ENCODE peak calls at places on chromosomes 3 and 15, in five cellular contexts. One of them, this sample, is unnamed.

GRCh38 chr3:142019794-142020320 is 129.5 kb downstream of the TFDP2 start:
- DNase-seq in HCT116: no peak
- DNase-seq in WTC11: no peak
- DNase-seq in HepG2: no peak
- DNase-seq in GM12878: peak; percentile 57
- DNase-seq in this sample: no peak

GRCh38 chr15:63435416-63435815 is 53.8 kb upstream of the CA12 start:
- DNase-seq in WTC11: no peak
- DNase-seq in HepG2: no peak
- DNase-seq in HCT116: no peak
- DNase-seq in GM12878: no peak
- DNase-seq in this sample: no peak

GRCh38 chr3:45987368-45988099 is 8.1 kb downstream of the FYCO1 start:
- DNase-seq in HCT116: no peak
- DNase-seq in GM12878: no peak
- DNase-seq in HepG2: peak; percentile 16
- DNase-seq in WTC11: no peak
- DNase-seq in this sample: no peak

GRCh38 chr3:46915297-46915822 is 37.8 kb downstream of the PTH1R start:
- DNase-seq in HepG2: no peak
- DNase-seq in GM12878: no peak
- DNase-seq in WTC11: no peak
- DNase-seq in HCT116: no peak
- DNase-seq in this sample: no peak

GRCh38 chr3:43858052-43858701 is 167.4 kb downstream of the ABHD5 start:
- DNase-seq in HCT116: no peak
- DNase-seq in GM12878: no peak
- DNase-seq in HepG2: no peak
- DNase-seq in WTC11: peak; percentile 39
- DNase-seq in this sample: no peak

GRCh38 chr3:196192036-196193001 is 18.9 kb downstream of the ZDHHC19 start:
- DNase-seq in HCT116: no peak
- DNase-seq in HepG2: peak; percentile 35
- DNase-seq in GM12878: peak; percentile 74
- DNase-seq in WTC11: peak; percentile 72
- DNase-seq in this sample: no peak

GRCh38 chr3:108090066-108090700 is 648 bp downstream of the CD47 start:
- DNase-seq in WTC11: peak; percentile 37
- DNase-seq in GM12878: no peak
- DNase-seq in HCT116: no peak
- DNase-seq in HepG2: no peak
- DNase-seq in this sample: no peak

GRCh38 chr15:76285241-76285825 is 25.9 kb downstream of the ETFA start:
- DNase-seq in HepG2: peak; percentile 4
- DNase-seq in WTC11: no peak
- DNase-seq in HCT116: no peak
- DNase-seq in GM12878: no peak
- DNase-seq in this sample: no peak

GRCh38 chr3:155069729-155070128 is 10.4 kb upstream of the MME start:
- DNase-seq in HCT116: no peak
- DNase-seq in GM12878: no peak
- DNase-seq in WTC11: no peak
- DNase-seq in HepG2: no peak
- DNase-seq in this sample: no peak

GRCh38 chr3:185561374-185561943 is 9.1 kb upstream of the LIPH start:
- DNase-seq in WTC11: no peak
- DNase-seq in HepG2: no peak
- DNase-seq in GM12878: no peak
- DNase-seq in HCT116: no peak
- DNase-seq in this sample: no peak

GRCh38 chr3:141047168-141047567 is 4.0 kb upstream of the SPSB4 start:
- DNase-seq in HepG2: no peak
- DNase-seq in GM12878: no peak
- DNase-seq in WTC11: no peak
- DNase-seq in HCT116: peak; percentile 13
- DNase-seq in this sample: no peak

GRCh38 chr15:100191161-100191560 is 150.6 kb downstream of the ADAMTS17 start:
- DNase-seq in HCT116: no peak
- DNase-seq in WTC11: no peak
- DNase-seq in GM12878: no peak
- DNase-seq in HepG2: no peak
- DNase-seq in this sample: no peak

GRCh38 chr3:69406156-69406555 is 20.3 kb upstream of the FRMD4B start:
- DNase-seq in HCT116: no peak
- DNase-seq in GM12878: no peak
- DNase-seq in WTC11: no peak
- DNase-seq in HepG2: no peak
- DNase-seq in this sample: no peak

GRCh38 chr15:63503739-63504246 is 600 bp upstream of the USP3 start:
- DNase-seq in WTC11: peak; percentile 36
- DNase-seq in HepG2: peak; percentile 71
- DNase-seq in GM12878: no peak
- DNase-seq in HCT116: peak; percentile 75
- DNase-seq in this sample: no peak

GRCh38 chr15:60370804-60371700 is 26.7 kb downstream of the ANXA2 start:
- DNase-seq in HCT116: peak; percentile 97
- DNase-seq in WTC11: no peak
- DNase-seq in HepG2: peak; percentile 70
- DNase-seq in GM12878: no peak
- DNase-seq in this sample: no peak

GRCh38 chr15:60656491-60657284 is 177.7 kb upstream of the ICE2 start:
- DNase-seq in HCT116: no peak
- DNase-seq in GM12878: no peak
- DNase-seq in WTC11: no peak
- DNase-seq in HepG2: no peak
- DNase-seq in this sample: no peak

GRCh38 chr3:23805228-23805880 is 401 bp upstream of the UBE2E1 start:
- DNase-seq in GM12878: no peak
- DNase-seq in HepG2: peak; percentile 9
- DNase-seq in WTC11: peak; percentile 38
- DNase-seq in HCT116: no peak
- DNase-seq in this sample: peak; percentile 70
- TF ChIP-seq CTCF in GM12878: no peak
- TF ChIP-seq CTCF in HepG2: no peak
- TF ChIP-seq CTCF in WTC11: no peak
- TF ChIP-seq CTCF in HCT116: no peak
- TF ChIP-seq CTCF in this sample: no peak

GRCh38 chr3:187986514-187986934 is 167.4 kb upstream of the LPP start:
- DNase-seq in GM12878: no peak
- DNase-seq in HCT116: peak; percentile 19
- DNase-seq in WTC11: no peak
- DNase-seq in HepG2: no peak
- DNase-seq in this sample: no peak
- TF ChIP-seq ATF3 in GM12878: no peak
- TF ChIP-seq ATF3 in HCT116: no peak
- TF ChIP-seq ATF3 in WTC11: no peak
- TF ChIP-seq ATF3 in HepG2: no peak
- TF ChIP-seq ATF3 in this sample: no peak

GRCh38 chr3:13348100-13348499 is 72.0 kb downstream of the NUP210 start:
- DNase-seq in HCT116: no peak
- DNase-seq in GM12878: no peak
- DNase-seq in HepG2: no peak
- DNase-seq in WTC11: no peak
- DNase-seq in this sample: no peak

GRCh38 chr3:13346481-13347389 is 73.4 kb downstream of the NUP210 start:
- DNase-seq in GM12878: no peak
- DNase-seq in HCT116: no peak
- DNase-seq in WTC11: peak; percentile 58
- DNase-seq in HepG2: no peak
- DNase-seq in this sample: no peak

GRCh38 chr3:13348671-13349396 is 71.3 kb downstream of the NUP210 start:
- DNase-seq in GM12878: no peak
- DNase-seq in HCT116: no peak
- DNase-seq in WTC11: peak; percentile 38
- DNase-seq in HepG2: no peak
- DNase-seq in this sample: no peak

GRCh38 chr3:13345772-13346171 is 74.3 kb downstream of the NUP210 start:
- DNase-seq in GM12878: no peak
- DNase-seq in HepG2: no peak
- DNase-seq in WTC11: no peak
- DNase-seq in HCT116: no peak
- DNase-seq in this sample: no peak

GRCh38 chr3:13347390-13347966 is 72.6 kb downstream of the NUP210 start:
- DNase-seq in HepG2: no peak
- DNase-seq in GM12878: no peak
- DNase-seq in WTC11: peak; percentile 46
- DNase-seq in HCT116: no peak
- DNase-seq in this sample: no peak
- TF ChIP-seq CTCF in HepG2: no peak
- TF ChIP-seq CTCF in GM12878: no peak
- TF ChIP-seq CTCF in WTC11: no peak
- TF ChIP-seq CTCF in HCT116: no peak
- TF ChIP-seq CTCF in this sample: no peak

GRCh38 chr3:152943645-152944044 is 108.7 kb downstream of the P2RY1 start:
- DNase-seq in HCT116: peak; percentile 33
- DNase-seq in GM12878: no peak
- DNase-seq in WTC11: no peak
- DNase-seq in HepG2: no peak
- DNase-seq in this sample: no peak
- TF ChIP-seq ATF3 in HCT116: no peak
- TF ChIP-seq ATF3 in GM12878: no peak
- TF ChIP-seq ATF3 in WTC11: no peak
- TF ChIP-seq ATF3 in HepG2: no peak
- TF ChIP-seq ATF3 in this sample: no peak

DNA sequence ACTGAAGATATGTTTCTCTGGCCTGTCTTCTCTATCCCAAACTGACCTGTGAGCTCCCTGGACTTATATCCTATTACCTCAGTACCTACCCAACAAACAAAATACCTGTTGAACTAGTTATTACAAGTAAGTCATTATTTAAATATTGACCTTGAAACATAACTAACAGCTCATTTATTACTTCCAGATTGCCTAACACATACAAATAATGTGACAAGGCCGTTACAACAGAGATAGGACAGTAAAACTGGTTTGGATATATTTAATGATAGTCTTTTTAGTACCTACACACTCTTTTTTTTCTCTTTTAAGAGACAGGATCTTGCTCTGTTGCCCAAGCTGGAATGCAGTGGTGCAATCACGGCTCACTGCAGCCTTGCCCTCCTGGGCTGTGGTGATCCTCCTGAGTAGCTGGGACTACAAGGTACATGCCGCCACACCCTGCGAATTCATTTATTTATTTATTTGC is 145.0 kb downstream of the ADAM10 start:
- DNase-seq in HepG2: peak; percentile 46
- DNase-seq in HCT116: no peak
- DNase-seq in GM12878: no peak
- DNase-seq in WTC11: no peak
- DNase-seq in this sample: no peak
- TF ChIP-seq CTCF in HepG2: no peak
- TF ChIP-seq CTCF in HCT116: no peak
- TF ChIP-seq CTCF in GM12878: no peak
- TF ChIP-seq CTCF in WTC11: no peak
- TF ChIP-seq CTCF in this sample: no peak

GRCh38 chr15:66803182-66803729 is 101.2 kb downstream of the SMAD6 start:
- DNase-seq in HCT116: peak; percentile 86
- DNase-seq in WTC11: peak; percentile 58
- DNase-seq in GM12878: no peak
- DNase-seq in HepG2: peak; percentile 84
- DNase-seq in this sample: peak; percentile 56
- TF ChIP-seq ATF3 in HCT116: no peak
- TF ChIP-seq ATF3 in WTC11: no peak
- TF ChIP-seq ATF3 in GM12878: no peak
- TF ChIP-seq ATF3 in HepG2: peak; percentile 99
- TF ChIP-seq ATF3 in this sample: peak; percentile 1

DNA sequence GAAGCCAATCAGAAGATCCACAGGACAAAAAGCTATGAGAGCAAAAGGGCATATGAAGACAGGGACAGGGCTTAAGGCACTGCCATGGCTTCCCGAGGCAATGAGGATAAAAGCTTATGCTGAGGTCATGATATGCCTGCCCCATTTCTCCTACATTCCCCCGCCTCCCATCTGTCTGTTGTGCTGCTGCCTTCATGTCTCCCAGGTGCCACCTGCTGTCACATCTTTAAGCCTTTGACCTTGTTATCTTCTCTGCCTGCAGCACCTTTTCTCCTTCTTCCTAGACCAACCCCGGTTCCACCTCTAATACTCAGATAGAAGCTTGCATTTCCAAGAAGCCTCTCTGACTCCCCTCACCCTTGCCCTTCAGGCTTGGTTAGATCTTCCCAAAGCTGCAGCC is 213.8 kb downstream of the ARRDC4 start:
- DNase-seq in GM12878: no peak
- DNase-seq in HCT116: no peak
- DNase-seq in HepG2: no peak
- DNase-seq in WTC11: no peak
- DNase-seq in this sample: no peak
- TF ChIP-seq CTCF in GM12878: no peak
- TF ChIP-seq CTCF in HCT116: no peak
- TF ChIP-seq CTCF in HepG2: peak; percentile 35
- TF ChIP-seq CTCF in WTC11: no peak
- TF ChIP-seq CTCF in this sample: peak; percentile 27

This sample was measured in H1.